ENCODE peak calls at places on chromosomes 6 and 20, in six cellular contexts. F, C, T, U, V and Y are unnamed samples.

GRCh38 chr6:38025431-38025830 is 205.9 kb downstream of the ZFAND3 start:
- DNase-seq in F (no peak), U (no peak), C (no peak), V (no peak), T (no peak), Y (no peak)

GRCh38 chr20:36126836-36127529 is 27.6 kb upstream of the EPB41L1 start:
- DNase-seq in T (no peak), U (no peak), V (no peak), C (no peak), F (no peak), Y (no peak)

GRCh38 chr6:170164271-170164900 is 126.5 kb downstream of the DLL1 start:
- DNase-seq in V (no peak), F (no peak), C (no peak), U (no peak), T (no peak), Y (no peak)

GRCh38 chr6:164927288-164928040 is 381.9 kb downstream of the C6orf118 start:
- DNase-seq in C (peak; percentile 87), T (peak; percentile 18), V (no peak), U (peak; percentile 45), F (peak; percentile 48), Y (peak; percentile 26)

GRCh38 chr6:134223761-134224445 is 94.0 kb downstream of the SGK1 start:
- DNase-seq in V (no peak), T (no peak), U (no peak), F (no peak), C (no peak), Y (no peak)

GRCh38 chr6:169589699-169590257 is 112.1 kb downstream of the WDR27 start:
- DNase-seq in C (no peak), T (no peak), V (no peak), F (no peak), U (no peak), Y (no peak)

GRCh38 chr20:22379472-22379871 is 204.9 kb downstream of the FOXA2 start:
- DNase-seq in T (no peak), U (no peak), F (peak; percentile 13), C (no peak), V (no peak), Y (no peak)

GRCh38 chr6:43836507-43836906 is 66.5 kb downstream of the VEGFA start:
- DNase-seq in F (peak; percentile 77), T (no peak), C (no peak), V (no peak), U (no peak), Y (no peak)

GRCh38 chr6:133553652-133554051 is 312.5 kb downstream of the EYA4 start:
- DNase-seq in C (no peak), T (peak; percentile 46), F (peak; percentile 15), U (no peak), V (no peak), Y (no peak)

GRCh38 chr6:16168858-16169257 is 40.0 kb downstream of the MYLIP start:
- DNase-seq in U (no peak), F (peak; percentile 38), V (peak; percentile 32), C (no peak), T (peak; percentile 32), Y (no peak)

GRCh38 chr6:132400641-132401119 is 595 bp downstream of the MOXD1 start:
- DNase-seq in U (no peak), V (no peak), C (peak; percentile 64), T (no peak), F (no peak), Y (no peak)

GRCh38 chr6:11393713-11394627 is 143.6 kb upstream of the TMEM170B start:
- DNase-seq in V (no peak), C (no peak), T (peak; percentile 54), F (no peak), U (no peak), Y (no peak)

GRCh38 chr20:11651138-11651537 is 266.6 kb upstream of the BTBD3 start:
- DNase-seq in T (no peak), F (no peak), U (no peak), C (no peak), V (no peak), Y (no peak)

GRCh38 chr20:60283281-60283680 is 325.1 kb downstream of the CDH26 start:
- DNase-seq in V (no peak), F (no peak), C (no peak), T (no peak), U (no peak), Y (no peak)

GRCh38 chr6:151164383-151164782 is 75.4 kb upstream of the AKAP12 start:
- DNase-seq in F (no peak), U (no peak), C (no peak), V (no peak), T (no peak), Y (no peak)

GRCh38 chr6:1188199-1188598 is 123.7 kb upstream of the FOXQ1 start:
- DNase-seq in F (no peak), C (no peak), V (no peak), T (no peak), U (no peak), Y (no peak)

GRCh38 chr20:61605862-61606557 is 353.9 kb downstream of the CDH4 start:
- DNase-seq in C (no peak), V (no peak), U (no peak), T (no peak), F (no peak), Y (no peak)

GRCh38 chr20:61611401-61611800 is 359.3 kb downstream of the CDH4 start:
- DNase-seq in C (no peak), U (no peak), V (no peak), T (no peak), F (no peak), Y (no peak)

GRCh38 chr20:61605283-61605682 is 353.2 kb downstream of the CDH4 start:
- DNase-seq in F (no peak), V (no peak), U (no peak), T (no peak), C (no peak), Y (no peak)

GRCh38 chr20:61609461-61609860 is 357.4 kb downstream of the CDH4 start:
- DNase-seq in T (no peak), C (no peak), V (no peak), U (no peak), F (no peak), Y (no peak)

DNA sequence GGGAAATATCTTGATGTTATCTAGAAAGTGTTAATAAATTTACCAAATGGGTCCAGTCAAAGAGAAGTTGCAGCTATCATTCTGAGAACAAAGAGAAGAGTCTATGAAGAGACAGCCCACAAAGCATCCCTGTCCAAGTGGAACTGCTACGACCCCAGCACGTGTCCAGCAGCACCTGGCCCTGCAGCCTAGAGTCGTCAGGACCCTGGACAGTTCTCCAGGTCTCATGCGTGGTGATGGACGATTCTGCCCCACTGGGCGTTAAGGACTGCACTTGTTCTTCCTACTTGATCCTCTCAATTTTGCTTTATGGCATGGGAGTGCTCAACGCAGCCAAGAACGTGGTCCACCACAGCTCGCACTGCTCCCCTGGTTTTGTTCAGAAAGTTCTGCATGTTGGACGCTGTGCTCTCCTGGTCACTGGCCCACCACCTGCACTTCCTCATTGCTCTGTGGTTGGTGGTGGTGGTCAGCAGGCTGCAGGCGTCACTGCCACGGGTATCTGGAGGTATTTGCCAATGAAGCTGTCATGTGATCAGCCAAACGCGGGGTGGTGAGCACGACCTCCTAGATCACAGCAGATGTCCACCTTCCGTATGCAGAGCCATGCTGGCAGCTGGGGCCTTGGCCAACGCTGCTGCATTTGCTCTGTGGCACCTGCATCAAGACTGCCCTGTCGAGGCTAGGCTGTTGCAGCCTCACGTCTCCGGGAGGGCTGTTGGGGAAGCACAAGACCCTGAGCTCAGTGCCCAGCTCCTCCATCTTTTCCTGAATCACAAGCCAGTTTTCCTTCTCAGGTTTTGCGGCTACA is 356.4 kb downstream of the CDH4 start:
- DNase-seq in V (no peak), F (peak; percentile 43), T (peak; percentile 43), U (no peak), C (peak; percentile 65), Y (no peak)
- TF ChIP-seq TAF1 in V (no peak), F (no peak), T (no peak), U (no peak), C (no peak), Y (no peak)

DNA sequence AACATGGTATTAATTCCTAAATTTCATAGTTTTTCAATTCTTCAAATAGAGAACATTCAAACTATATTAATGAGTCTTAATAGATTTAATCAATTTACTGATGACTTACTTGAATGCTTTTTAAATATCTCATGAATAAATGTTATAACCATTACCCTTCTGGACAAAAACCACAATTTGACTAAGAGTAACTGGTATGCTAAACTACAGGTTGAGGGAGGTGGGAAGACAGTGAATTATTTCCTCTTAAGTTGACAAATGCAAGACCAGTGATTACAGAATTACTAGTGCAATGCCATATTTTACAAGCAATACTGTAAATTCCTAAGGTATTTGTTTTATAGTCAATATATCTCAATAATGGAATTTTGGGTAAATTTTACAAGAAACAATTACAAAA is 65.1 kb downstream of the REV3L start:
- DNase-seq in F (no peak), U (no peak), V (no peak), T (no peak), C (no peak), Y (no peak)
- TF ChIP-seq POLR2A in F (no peak), U (no peak), V (no peak), T (no peak), C (no peak), Y (no peak)

GRCh38 chr6:24721461-24722215 is 2.7 kb upstream of the C6orf62 start:
- DNase-seq in T (no peak), U (no peak), F (no peak), C (no peak), V (no peak), Y (peak; percentile 34)
- TF ChIP-seq POLR2AphosphoS5 in T (peak; percentile 88), U (peak; percentile 92), F (peak; percentile 76), C (peak; percentile 99), V (peak; percentile 99), Y (peak; percentile 98)

GRCh38 chr6:136989591-136990578 is 54.9 kb downstream of the IL20RA start:
- DNase-seq in T (no peak), C (peak; percentile 76), V (no peak), F (no peak), U (no peak), Y (no peak)
- TF ChIP-seq TAF1 in T (no peak), C (peak; percentile 61), V (no peak), F (no peak), U (no peak), Y (no peak)

DNA sequence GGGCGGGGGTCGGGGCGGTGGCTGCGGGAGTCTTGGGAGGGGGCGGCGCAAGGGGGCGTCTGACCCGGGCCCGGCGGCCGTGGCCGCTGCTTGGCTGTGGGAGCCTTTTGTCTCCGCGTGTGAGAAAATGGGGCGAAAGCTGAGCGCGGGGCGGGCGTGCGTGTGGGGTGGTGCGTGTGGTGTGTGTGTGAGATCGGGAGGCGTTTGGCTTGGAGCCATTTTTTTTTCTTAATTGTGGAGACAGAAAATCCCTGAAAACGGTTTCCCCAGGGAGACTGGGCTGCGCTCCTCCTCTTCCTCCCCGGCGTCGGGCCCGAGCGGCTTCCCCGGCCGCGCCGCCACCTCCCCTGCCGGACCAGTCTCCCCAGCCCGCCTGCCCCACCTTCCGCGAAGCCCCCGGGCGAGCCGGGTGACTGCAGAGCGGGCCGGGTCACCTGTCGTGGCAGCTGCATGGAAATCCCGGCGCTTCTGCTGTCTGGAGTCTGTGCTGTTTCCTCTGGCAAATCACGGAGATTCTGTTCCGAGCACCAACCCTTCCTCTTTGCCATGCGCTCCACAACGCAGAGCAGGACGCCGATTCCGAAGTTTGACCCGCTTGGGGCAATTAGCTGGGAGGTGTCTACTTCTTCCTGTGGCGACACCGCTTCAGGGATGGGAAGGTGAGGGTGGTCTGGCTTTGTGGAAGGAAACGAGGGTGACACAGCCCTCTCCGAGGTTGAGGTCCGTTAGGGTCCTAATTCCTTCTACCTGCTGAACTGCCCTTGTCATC is 64.5 kb downstream of the GTF2H5 start:
- DNase-seq in F (peak; percentile 71), U (peak; percentile 50), C (peak; percentile 74), T (peak; percentile 42), V (no peak), Y (peak; percentile 61)
- TF ChIP-seq POLR2A in F (peak; percentile 44), U (no peak), C (no peak), T (no peak), V (no peak), Y (no peak)